ENCODE peak calls at places on chromosomes 13 and 19, in six cellular contexts. A, F, J, K, R and Z are unnamed samples.

GRCh38 chr19:34475975-34476594 is 5.5 kb upstream of the WTIP start:
- DNase-seq in A (no peak), F (peak), J (no peak), K (no peak), R (peak), Z (no peak)

GRCh38 chr19:13843104-13843921 is 33.6 kb upstream of the NANOS3 start:
- DNase-seq in A (no peak), F (no peak), J (peak), K (no peak), R (peak), Z (peak)

GRCh38 chr19:5253403-5254110 is 87.1 kb downstream of the PTPRS start:
- DNase-seq in A (no peak), F (no peak), J (no peak), K (no peak), R (peak), Z (no peak)

GRCh38 chr13:48979892-48980291 is 4.2 kb downstream of the FNDC3A start:
- DNase-seq in A (no peak), F (no peak), J (no peak), K (no peak), R (no peak), Z (no peak)

GRCh38 chr13:48560657-48561337 is 27.9 kb upstream of the RCBTB2 start:
- DNase-seq in A (peak), F (no peak), J (no peak), K (no peak), R (no peak), Z (no peak)

GRCh38 chr19:16627194-16627927 is 643 bp downstream of the MED26 start:
- DNase-seq in A (peak), F (no peak), J (no peak), K (no peak), R (no peak), Z (no peak)

GRCh38 chr19:32404939-32405430 is 585 bp upstream of the DPY19L3 start:
- DNase-seq in A (peak), F (peak), J (no peak), K (no peak), R (peak), Z (no peak)

GRCh38 chr19:33514885-33515485 is 6.6 kb downstream of the PEPD start:
- DNase-seq in A (peak), F (no peak), J (no peak), K (no peak), R (peak), Z (peak)

GRCh38 chr13:51066091-51066831 is 44.8 kb downstream of the C13orf42 start:
- DNase-seq in A (no peak), F (no peak), J (no peak), K (no peak), R (peak), Z (peak)

GRCh38 chr13:102608944-102609343 is 12.2 kb downstream of the TPP2 start:
- DNase-seq in A (no peak), F (no peak), J (no peak), K (no peak), R (no peak), Z (no peak)

GRCh38 chr19:40331052-40331451 is 17.1 kb downstream of the C19orf47 start:
- DNase-seq in A (no peak), F (no peak), J (no peak), K (no peak), R (no peak), Z (no peak)

GRCh38 chr19:7908742-7909461 is 5.2 kb downstream of the MAP2K7 start:
- DNase-seq in A (no peak), F (no peak), J (no peak), K (no peak), R (no peak), Z (no peak)

GRCh38 chr19:2645816-2646215 is 56.7 kb downstream of the GNG7 start:
- DNase-seq in A (no peak), F (no peak), J (no peak), K (no peak), R (no peak), Z (no peak)

GRCh38 chr19:44904426-44904994 is 1.1 kb upstream of the APOE start:
- DNase-seq in A (no peak), F (no peak), J (no peak), K (no peak), R (no peak), Z (no peak)

GRCh38 chr19:12788682-12789097 is 2.6 kb upstream of the JUNB start:
- DNase-seq in A (no peak), F (peak), J (no peak), K (no peak), R (peak), Z (peak)

GRCh38 chr13:101144808-101145419 is 271.4 kb downstream of the NALCN start:
- DNase-seq in A (peak), F (no peak), J (peak), K (peak), R (peak), Z (peak)

GRCh38 chr13:112619730-112620639 is 32.0 kb upstream of the TUBGCP3 start:
- DNase-seq in A (no peak), F (peak), J (peak), K (peak), R (no peak), Z (no peak)

GRCh38 chr19:21698215-21698614 is 69.2 kb downstream of the ZNF100 start:
- DNase-seq in A (peak), F (no peak), J (peak), K (no peak), R (peak), Z (no peak)

GRCh38 chr13:31476753-31477152 is 262.6 kb upstream of the RXFP2 start:
- DNase-seq in A (no peak), F (no peak), J (no peak), K (no peak), R (no peak), Z (peak)

GRCh38 chr19:39160523-39160861 is 34.9 kb downstream of the PAK4 start:
- DNase-seq in A (no peak), F (no peak), J (no peak), K (no peak), R (peak), Z (no peak)

GRCh38 chr19:5126498-5127223 is 157.7 kb downstream of the KDM4B start:
- DNase-seq in A (no peak), F (no peak), J (no peak), K (no peak), R (no peak), Z (no peak)

GRCh38 chr13:113906566-113906965 is 42.7 kb upstream of the GAS6 start:
- DNase-seq in A (no peak), F (no peak), J (peak), K (no peak), R (no peak), Z (peak)

GRCh38 chr13:50376895-50377575 is 361.8 kb downstream of the KCNRG start:
- DNase-seq in A (no peak), F (no peak), J (no peak), K (no peak), R (no peak), Z (no peak)

GRCh38 chr13:25686831-25687495 is 315.2 kb downstream of the ATP8A2 start:
- DNase-seq in A (no peak), F (no peak), J (peak), K (peak), R (no peak), Z (no peak)

GRCh38 chr19:17846146-17846545 is 1.6 kb downstream of the JAK3 start:
- DNase-seq in A (peak), F (no peak), J (no peak), K (no peak), R (no peak), Z (no peak)

GRCh38 chr13:111972261-111972780 is 94.6 kb upstream of the SOX1 start:
- DNase-seq in A (no peak), F (peak), J (peak), K (no peak), R (no peak), Z (no peak)

GRCh38 chr13:39362652-39363390 is 240.2 kb downstream of the LHFPL6 start:
- DNase-seq in A (no peak), F (no peak), J (no peak), K (no peak), R (peak), Z (no peak)

GRCh38 chr13:32033744-32034143 is 2.2 kb downstream of the FRY start:
- DNase-seq in A (no peak), F (no peak), J (no peak), K (no peak), R (peak), Z (no peak)

GRCh38 chr13:101424381-101425155 is 8.3 kb upstream of the NALCN start:
- DNase-seq in A (no peak), F (no peak), J (no peak), K (no peak), R (peak), Z (no peak)

GRCh38 chr19:51226068-51226467 is 1.2 kb downstream of the CD33 start:
- DNase-seq in A (no peak), F (no peak), J (no peak), K (no peak), R (no peak), Z (no peak)

GRCh38 chr13:112931028-112931934 is 37.7 kb upstream of the MCF2L start:
- DNase-seq in A (no peak), F (no peak), J (peak), K (peak), R (peak), Z (peak)

GRCh38 chr19:30369833-30370232 is 2.4 kb upstream of the ZNF536 start:
- DNase-seq in A (no peak), F (no peak), J (no peak), K (no peak), R (no peak), Z (no peak)